ENCODE peak calls at places on chromosomes 3 and 15, in seven cellular contexts. W, L, Y, D, U, H and V are unnamed samples.

GRCh38 chr3:126467611-126467955 is 8.1 kb downstream of the ZXDC start:
- ATAC-seq in D (no peak), U (no peak), H (no peak), Y (no peak), W (no peak), L (no peak), V (no peak)

GRCh38 chr3:129432036-129432435 is 3.6 kb upstream of the EFCAB12 start:
- ATAC-seq in Y (no peak), W (no peak), U (no peak), H (no peak), D (no peak), L (no peak), V (no peak)

GRCh38 chr3:44065311-44065710 is 176.4 kb upstream of the TOPAZ1 start:
- ATAC-seq in U (no peak), H (peak), L (no peak), D (no peak), Y (no peak), W (no peak), V (no peak)

GRCh38 chr15:42494998-42495360 is 455 bp upstream of the SNAP23 start:
- ATAC-seq in Y (no peak), U (peak), D (no peak), H (peak), L (peak), W (no peak), V (peak)

GRCh38 chr3:152229692-152230091 is 39.0 kb upstream of the MBNL1 start:
- ATAC-seq in D (no peak), H (no peak), W (peak), U (no peak), Y (peak), L (no peak), V (no peak)

GRCh38 chr3:126446791-126447190 is 28.9 kb downstream of the ZXDC start:
- ATAC-seq in L (no peak), W (no peak), U (no peak), Y (no peak), D (no peak), H (no peak), V (no peak)

GRCh38 chr3:35932995-35933394 is 293.7 kb downstream of the ARPP21 start:
- ATAC-seq in U (no peak), D (no peak), H (no peak), Y (no peak), W (no peak), L (no peak), V (no peak)

GRCh38 chr3:69772152-69772867 is 33.0 kb downstream of the MITF start:
- ATAC-seq in Y (no peak), D (no peak), L (no peak), U (no peak), H (no peak), W (no peak), V (no peak)

GRCh38 chr15:33370225-33371020 is 59.7 kb downstream of the RYR3 start:
- ATAC-seq in L (no peak), W (no peak), H (no peak), U (no peak), D (no peak), Y (no peak), V (no peak)

GRCh38 chr3:49017646-49017977 is 768 bp downstream of the DALRD3 start:
- ATAC-seq in H (no peak), W (peak), L (no peak), Y (peak), D (peak), U (peak), V (no peak)
- TF ChIP-seq POLR2AphosphoS5 in H (no peak), W (no peak), L (peak), Y (no peak), D (no peak), U (no peak), V (no peak)

DNA sequence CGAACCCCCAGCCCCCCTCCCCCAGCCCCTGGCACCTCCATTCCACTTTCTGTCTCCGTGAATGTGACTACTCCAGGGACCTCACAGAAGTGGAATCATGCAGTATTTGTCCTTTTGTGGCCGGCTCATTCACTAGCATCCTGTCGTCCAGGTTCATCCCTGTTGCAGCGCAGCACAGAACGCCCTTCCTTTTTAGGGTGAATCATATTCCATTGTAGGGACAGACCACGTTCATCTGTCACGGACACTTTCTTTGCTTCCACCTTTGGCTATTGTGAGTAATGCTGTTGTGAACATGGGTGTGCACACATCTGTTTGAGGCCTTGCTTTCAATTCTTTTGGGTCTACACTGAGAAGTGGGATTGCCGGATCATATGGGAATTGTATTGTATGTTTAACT is 148.9 kb upstream of the IQSEC1 start:
- ATAC-seq in W (no peak), Y (no peak), H (no peak), L (no peak), D (no peak), U (no peak), V (no peak)
- H3K4me3 ChIP-seq in W (no peak), Y (no peak), H (no peak), L (no peak), D (no peak), U (no peak), V (no peak)

DNA sequence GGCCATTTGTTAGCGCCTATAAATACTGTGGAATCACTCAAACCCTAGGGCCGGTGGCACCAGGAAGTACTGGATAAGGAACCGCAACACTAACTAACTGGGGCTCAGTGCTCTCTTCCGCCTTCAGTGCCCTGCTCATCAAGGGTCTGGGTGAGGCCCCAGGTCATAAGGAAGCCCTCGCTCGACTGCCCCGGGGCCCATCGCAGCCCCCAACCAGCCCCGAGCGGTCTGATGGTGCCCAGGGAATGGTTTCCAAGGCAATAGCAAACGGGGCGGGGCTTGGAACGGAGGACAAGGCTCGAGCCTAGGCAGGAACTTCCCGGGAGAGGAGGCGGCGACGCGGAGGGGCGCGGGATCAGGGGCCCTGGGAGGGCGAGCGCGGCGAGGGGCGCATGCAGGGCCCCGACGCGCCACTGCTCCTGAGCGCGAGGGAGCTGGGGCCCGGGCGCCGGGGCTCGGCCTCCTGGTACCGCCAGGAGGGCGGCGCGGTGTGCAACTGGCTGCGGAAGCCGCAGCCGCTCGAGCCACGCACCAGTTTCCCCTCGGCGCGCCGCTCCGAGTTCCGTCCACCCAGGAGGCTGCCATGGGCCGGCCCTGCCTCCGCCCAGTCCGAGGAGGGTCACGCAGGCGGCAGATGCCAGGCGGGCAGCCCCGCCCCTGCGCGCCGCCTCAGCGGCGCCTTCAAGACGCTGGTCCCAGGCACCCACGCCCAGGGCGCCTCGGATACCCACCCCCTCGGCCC is at the start of gene TTLL3:
- ATAC-seq in H (peak), W (no peak), D (peak), L (peak), Y (no peak), U (peak), V (peak)
- TF ChIP-seq POLR2AphosphoS5 in H (peak), W (no peak), D (peak), L (peak), Y (no peak), U (peak), V (peak)

DNA sequence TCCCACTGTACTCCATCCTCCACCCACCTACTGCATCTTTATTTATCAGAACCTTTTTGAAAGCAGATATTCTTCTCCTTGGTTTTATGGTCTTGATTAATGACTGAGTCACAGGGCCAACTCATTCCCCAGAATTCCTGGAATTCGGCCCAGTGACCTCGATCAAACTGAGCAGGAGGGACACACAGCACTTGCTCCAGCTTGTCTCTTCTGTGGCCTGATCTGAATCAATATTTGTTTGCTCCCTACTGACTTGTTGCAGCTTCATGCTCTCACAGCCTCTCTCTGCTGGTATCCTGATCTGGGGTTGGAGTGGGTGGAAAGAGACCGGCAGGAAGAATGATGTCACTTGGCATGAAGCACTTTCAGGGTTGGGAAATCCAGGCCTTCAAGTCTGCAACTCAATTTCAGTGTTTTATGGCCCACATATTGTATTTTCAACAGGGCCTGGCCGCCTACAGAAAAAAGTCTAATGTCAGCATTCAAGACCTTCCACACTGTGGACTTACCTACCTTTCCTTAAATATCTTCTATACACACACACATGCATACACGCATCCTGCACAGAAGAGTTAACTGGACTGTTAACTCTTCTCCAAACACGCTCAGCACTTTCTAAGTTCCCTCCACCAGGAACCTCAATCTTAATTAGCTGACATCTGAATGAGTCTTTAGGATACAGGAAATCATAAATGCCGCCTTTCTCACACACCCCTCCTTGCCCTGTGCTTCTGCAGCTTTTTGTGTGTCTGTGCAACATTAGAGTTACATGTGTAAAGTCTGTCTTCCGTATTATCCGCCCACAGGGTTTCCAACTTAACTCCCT is 4.6 kb downstream of the ANXA2 start:
- ATAC-seq in D (peak), W (peak), Y (no peak), H (peak), L (no peak), U (peak), V (peak)
- H3K4me3 ChIP-seq in D (peak), W (no peak), Y (no peak), H (no peak), L (no peak), U (peak), V (peak)